ENCODE peak calls at places on chromosomes 6 and 20, in seven cellular contexts. G is A172, C is retina, B is occipital lobe, R is astrocyte, U is progenitor cell of endocrine pancreas, J is sigmoid colon. L is an unnamed sample.

GRCh38 chr6:134551245-134551960 is 233.5 kb upstream of the SGK1 start:
- DNase-seq in J (no peak), C (no peak), B (no peak), U (no peak), R (peak; percentile 92), G (peak; percentile 46), L (peak; percentile 19)

GRCh38 chr6:116996842-116997241 is 119.8 kb downstream of the RFX6 start:
- DNase-seq in G (no peak), J (no peak), R (no peak), U (no peak), C (no peak), B (no peak), L (no peak)

GRCh38 chr20:23061713-23062561 is 12.5 kb upstream of the THBD start:
- DNase-seq in J (peak; percentile 78), B (no peak), U (no peak), R (peak; percentile 51), G (peak; percentile 84), C (no peak), L (peak; percentile 67)

GRCh38 chr6:42091718-42092023 is 41.3 kb downstream of the TAF8 start:
- DNase-seq in J (no peak), C (no peak), B (no peak), R (no peak), G (no peak), U (no peak), L (no peak)

GRCh38 chr20:11777861-11778570 is 139.7 kb upstream of the BTBD3 start:
- DNase-seq in G (peak; percentile 65), J (no peak), U (no peak), R (peak; percentile 32), C (no peak), B (no peak), L (peak; percentile 2)

GRCh38 chr6:39493174-39493573 is 170.7 kb upstream of the KCNK16 start:
- DNase-seq in C (no peak), B (no peak), R (peak; percentile 86), G (peak; percentile 1), U (no peak), J (no peak), L (peak; percentile 42)

GRCh38 chr6:149716181-149716580 is 1.7 kb downstream of the LATS1 start:
- DNase-seq in C (no peak), J (no peak), G (no peak), R (no peak), U (no peak), B (no peak), L (no peak)

GRCh38 chr20:46814366-46815232 is 80.0 kb upstream of the EYA2 start:
- DNase-seq in B (no peak), J (no peak), C (peak; percentile 71), R (peak; percentile 85), G (peak; percentile 59), U (no peak), L (peak; percentile 94)

GRCh38 chr20:21628800-21629199 is 76.7 kb upstream of the PAX1 start:
- DNase-seq in C (no peak), B (no peak), U (no peak), J (no peak), G (no peak), R (no peak), L (no peak)